ENCODE peak calls at places on chromosomes 1 and 21, in six cellular contexts. K is activated T-cell treated with anti-CD3 and anti-CD28 coated beads for 24 hours, E is AG10803, F is tibial artery, P is mesendoderm, I is NCI-H1417. U is an unnamed sample.

GRCh38 chr1:160538985-160539651 is 16.1 kb upstream of the SLAMF6 start:
- DNase-seq in K (no peak), E (no peak), F (no peak), P (no peak), I (no peak), U (peak; percentile 56)

GRCh38 chr1:1599919-1600860 is at the start of gene FNDC10:
- DNase-seq in K (no peak), E (no peak), F (peak; percentile 60), P (no peak), I (peak; percentile 41), U (no peak)

GRCh38 chr1:23129846-23130245 is 38.8 kb downstream of the LUZP1 start:
- DNase-seq in K (no peak), E (no peak), F (no peak), P (no peak), I (no peak), U (peak; percentile 77)

GRCh38 chr1:180571832-180572636 is 13.3 kb downstream of the OVAAL start:
- DNase-seq in K (peak; percentile 49), E (no peak), F (no peak), P (no peak), I (no peak), U (peak; percentile 78)

GRCh38 chr1:193545171-193545570 is 358.8 kb upstream of the B3GALT2 start:
- DNase-seq in K (no peak), E (no peak), F (no peak), P (no peak), I (no peak), U (no peak)

GRCh38 chr21:28636988-28637691 is 355.5 kb downstream of the LTN1 start:
- DNase-seq in K (no peak), E (peak; percentile 89), F (no peak), P (no peak), I (no peak), U (peak; percentile 97)

GRCh38 chr1:71621785-71622184 is 541.0 kb upstream of the ZRANB2 start:
- DNase-seq in K (no peak), E (peak; percentile 55), F (no peak), P (no peak), I (no peak), U (peak; percentile 84)

GRCh38 chr1:16394178-16394521 is 27.1 kb downstream of the SZRD1 start:
- DNase-seq in K (no peak), E (no peak), F (no peak), P (no peak), I (no peak), U (no peak)

GRCh38 chr1:3460653-3461237 is 6.3 kb downstream of the ARHGEF16 start:
- DNase-seq in K (no peak), E (no peak), F (no peak), P (no peak), I (no peak), U (peak; percentile 28)

GRCh38 chr1:20484526-20485462 is 1.2 kb downstream of the CAMK2N1 start:
- DNase-seq in K (no peak), E (no peak), F (no peak), P (peak; percentile 68), I (peak; percentile 76), U (no peak)

GRCh38 chr1:224922404-224923164 is 6.9 kb upstream of the DNAH14 start:
- DNase-seq in K (no peak), E (peak; percentile 37), F (no peak), P (peak; percentile 83), I (peak; percentile 17), U (peak; percentile 58)

GRCh38 chr1:6358757-6359567 is 34.6 kb downstream of the ACOT7 start:
- DNase-seq in K (no peak), E (peak; percentile 79), F (no peak), P (peak; percentile 71), I (no peak), U (peak; percentile 56)

GRCh38 chr1:167439301-167439988 is 78.9 kb downstream of the CD247 start:
- DNase-seq in K (no peak), E (no peak), F (no peak), P (peak; percentile 81), I (peak; percentile 81), U (peak; percentile 42)

GRCh38 chr1:51955797-51956527 is 34.5 kb downstream of the RAB3B start:
- DNase-seq in K (no peak), E (no peak), F (no peak), P (no peak), I (peak; percentile 86), U (no peak)

GRCh38 chr21:45405819-45406762 is 1.1 kb downstream of the COL18A1 start:
- DNase-seq in K (no peak), E (no peak), F (peak; percentile 67), P (peak; percentile 63), I (peak; percentile 40), U (peak; percentile 45)

GRCh38 chr1:108590436-108590835 is 30.5 kb downstream of the EEIG2 start:
- DNase-seq in K (no peak), E (peak; percentile 67), F (no peak), P (no peak), I (no peak), U (no peak)

GRCh38 chr1:103353391-103353790 is 172.1 kb upstream of the RNPC3 start:
- DNase-seq in K (no peak), E (peak; percentile 38), F (no peak), P (no peak), I (no peak), U (no peak)

GRCh38 chr1:115723756-115724155 is 44.8 kb downstream of the CASQ2 start:
- DNase-seq in K (no peak), E (no peak), F (no peak), P (no peak), I (no peak), U (no peak)

GRCh38 chr1:199273837-199274379 is 635.1 kb downstream of the PTPRC start:
- DNase-seq in K (no peak), E (peak; percentile 28), F (no peak), P (peak; percentile 89), I (no peak), U (peak; percentile 64)

GRCh38 chr1:222784916-222785315 is 29.9 kb upstream of the DISP1 start:
- DNase-seq in K (no peak), E (no peak), F (no peak), P (no peak), I (no peak), U (no peak)

GRCh38 chr1:15178571-15179484 is 25.3 kb downstream of the TMEM51 start:
- DNase-seq in K (no peak), E (peak; percentile 79), F (no peak), P (no peak), I (peak; percentile 68), U (peak; percentile 92)

GRCh38 chr1:37085393-37085792 is 51.1 kb upstream of the GRIK3 start:
- DNase-seq in K (no peak), E (no peak), F (no peak), P (peak; percentile 66), I (no peak), U (no peak)

GRCh38 chr1:229675396-229675795 is 49.3 kb downstream of the URB2 start:
- DNase-seq in K (no peak), E (no peak), F (no peak), P (no peak), I (no peak), U (no peak)

GRCh38 chr1:109944541-109944940 is 33.9 kb downstream of the CSF1 start:
- DNase-seq in K (no peak), E (no peak), F (no peak), P (no peak), I (no peak), U (no peak)

GRCh38 chr1:91700771-91701493 is 185.0 kb downstream of the TGFBR3 start:
- DNase-seq in K (no peak), E (peak; percentile 93), F (no peak), P (no peak), I (no peak), U (no peak)

GRCh38 chr1:73998348-73998959 is 199.5 kb downstream of the LRRIQ3 start:
- DNase-seq in K (no peak), E (peak; percentile 62), F (no peak), P (peak; percentile 68), I (no peak), U (peak; percentile 53)

GRCh38 chr1:231324660-231325059 is 13.0 kb downstream of the EXOC8 start:
- DNase-seq in K (no peak), E (no peak), F (no peak), P (no peak), I (no peak), U (no peak)

GRCh38 chr1:80059940-80060339 is 1053.4 kb upstream of the ADGRL4 start:
- DNase-seq in K (no peak), E (no peak), F (no peak), P (peak; percentile 46), I (no peak), U (peak; percentile 53)

GRCh38 chr1:16204634-16205332 is 7.7 kb downstream of the ARHGEF19 start:
- DNase-seq in K (no peak), E (no peak), F (no peak), P (peak; percentile 65), I (no peak), U (peak; percentile 49)

GRCh38 chr21:25614441-25614840 is 7.2 kb upstream of the MRPL39 start:
- DNase-seq in K (no peak), E (no peak), F (no peak), P (no peak), I (no peak), U (no peak)

GRCh38 chr1:43978264-43978550 is 803 bp upstream of the B4GALT2 start:
- DNase-seq in K (no peak), E (no peak), F (no peak), P (no peak), I (no peak), U (no peak)

GRCh38 chr1:111015222-111015621 is 51.5 kb upstream of the LRIF1 start:
- DNase-seq in K (no peak), E (no peak), F (no peak), P (no peak), I (no peak), U (no peak)

GRCh38 chr1:15975358-15975804 is 520 bp downstream of the ZBTB17 start:
- DNase-seq in K (peak; percentile 71), E (peak; percentile 48), F (no peak), P (peak; percentile 85), I (peak; percentile 71), U (peak; percentile 56)

GRCh38 chr1:36890776-36891175 is 143.5 kb downstream of the GRIK3 start:
- DNase-seq in K (no peak), E (no peak), F (peak; percentile 38), P (no peak), I (no peak), U (no peak)

GRCh38 chr1:25879675-25880074 is 4.2 kb upstream of the PAQR7 start:
- DNase-seq in K (no peak), E (no peak), F (no peak), P (no peak), I (no peak), U (no peak)